ENCODE peak calls at places on chromosomes 3 and 15, in seven cellular contexts. W is Panc1, T is SK-N-SH, Q is HCT116, M is K562, V is HepG2, K is H1. A is an unnamed sample.

GRCh38 chr15:40471105-40471777 is 457 bp downstream of the CHST14 start:
- DNase-seq in W (no peak), T (no peak), Q (no peak), M (peak; percentile 94), V (no peak), K (peak; percentile 71), A (no peak)

GRCh38 chr15:101615986-101616848 is 36.0 kb downstream of the TM2D3 start:
- DNase-seq in W (no peak), T (no peak), Q (peak; percentile 56), M (peak; percentile 91), V (peak; percentile 60), K (peak; percentile 82), A (no peak)

GRCh38 chr15:56491110-56491722 is 26.3 kb upstream of the MNS1 start:
- DNase-seq in W (peak; percentile 72), T (peak; percentile 71), Q (peak; percentile 71), M (peak; percentile 59), V (peak; percentile 54), K (peak; percentile 77), A (peak; percentile 28)

GRCh38 chr3:156251424-156251823 is 131.0 kb downstream of the KCNAB1 start:
- DNase-seq in W (no peak), T (no peak), Q (no peak), M (no peak), V (no peak), K (no peak), A (no peak)

GRCh38 chr15:84400017-84400740 is 164.6 kb downstream of the GOLGA6L4 start:
- DNase-seq in W (no peak), T (no peak), Q (no peak), M (no peak), V (no peak), K (no peak), A (no peak)

GRCh38 chr3:99747915-99748314 is 69.7 kb upstream of the CMSS1 start:
- DNase-seq in W (no peak), T (no peak), Q (peak; percentile 6), M (no peak), V (no peak), K (no peak), A (no peak)

GRCh38 chr15:51108933-51109550 is 14.3 kb upstream of the TNFAIP8L3 start:
- DNase-seq in W (no peak), T (no peak), Q (no peak), M (no peak), V (no peak), K (no peak), A (no peak)

GRCh38 chr3:72666444-72666755 is 181.8 kb downstream of the SHQ1 start:
- DNase-seq in W (no peak), T (no peak), Q (no peak), M (no peak), V (no peak), K (no peak), A (no peak)

GRCh38 chr3:195209836-195210551 is 61.0 kb downstream of the XXYLT1 start:
- DNase-seq in W (no peak), T (peak; percentile 84), Q (no peak), M (no peak), V (no peak), K (peak; percentile 45), A (no peak)

GRCh38 chr15:41801850-41802455 is 25.9 kb upstream of the JMJD7 start:
- DNase-seq in W (peak; percentile 59), T (no peak), Q (no peak), M (no peak), V (no peak), K (no peak), A (no peak)

GRCh38 chr3:151558621-151559020 is 97.8 kb upstream of the IGSF10 start:
- DNase-seq in W (no peak), T (no peak), Q (no peak), M (no peak), V (no peak), K (no peak), A (no peak)

GRCh38 chr3:195817578-195818135 is 5.9 kb upstream of the MUC4 start:
- DNase-seq in W (no peak), T (no peak), Q (no peak), M (no peak), V (no peak), K (no peak), A (no peak)

GRCh38 chr3:15284121-15284889 is 48.1 kb downstream of the SH3BP5 start:
- DNase-seq in W (no peak), T (no peak), Q (no peak), M (no peak), V (no peak), K (no peak), A (no peak)

GRCh38 chr3:15280853-15281532 is 51.4 kb downstream of the SH3BP5 start:
- DNase-seq in W (no peak), T (no peak), Q (no peak), M (no peak), V (peak; percentile 21), K (no peak), A (no peak)

GRCh38 chr3:15283702-15284101 is 48.7 kb downstream of the SH3BP5 start:
- DNase-seq in W (no peak), T (no peak), Q (no peak), M (no peak), V (no peak), K (no peak), A (no peak)

GRCh38 chr3:15279671-15280402 is 52.5 kb downstream of the SH3BP5 start:
- DNase-seq in W (no peak), T (no peak), Q (no peak), M (no peak), V (no peak), K (no peak), A (no peak)

DNA sequence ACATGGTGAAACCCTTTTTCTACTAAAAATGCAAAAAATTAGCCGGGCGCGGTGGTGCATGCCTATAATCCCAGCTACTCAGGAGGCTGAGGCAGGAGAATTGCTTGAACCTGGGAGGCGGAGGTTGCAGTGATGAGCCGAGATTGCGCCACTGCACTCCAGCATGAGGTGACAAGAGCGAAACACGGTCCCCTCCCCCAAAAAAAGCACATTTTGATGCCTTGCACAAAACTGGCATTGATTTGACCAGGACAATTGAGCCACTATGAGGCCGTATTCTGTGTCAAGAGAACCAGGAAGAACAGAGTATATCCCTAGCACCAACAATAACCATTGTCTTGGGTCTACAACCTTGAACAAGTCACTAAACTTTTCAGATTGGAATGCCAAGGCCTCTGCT is 50.6 kb downstream of the SH3BP5 start:
- DNase-seq in W (no peak), T (no peak), Q (no peak), M (no peak), V (no peak), K (no peak), A (no peak)
- TF ChIP-seq SIN3A in W (no peak), T (no peak), Q (no peak), M (no peak), V (no peak), K (no peak), A (no peak)

DNA sequence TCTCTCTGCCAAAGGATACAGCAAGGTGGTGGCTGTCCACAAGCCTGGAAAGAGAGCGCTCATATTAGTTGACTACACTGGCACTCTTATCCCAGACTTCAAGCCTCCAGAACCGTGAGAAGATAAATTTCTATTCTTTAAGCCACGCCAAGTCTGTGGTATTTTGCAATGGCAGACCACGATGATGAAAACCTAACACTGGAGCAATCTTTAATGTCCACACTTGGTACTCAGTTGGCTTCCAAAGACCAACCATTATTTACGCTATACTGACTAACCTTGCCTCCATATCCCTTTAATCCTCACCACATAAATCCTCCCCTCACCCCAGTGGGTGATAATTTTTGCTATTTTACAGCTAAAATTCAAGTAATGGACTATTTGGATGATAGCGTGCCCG is 16.9 kb upstream of the LACTB start:
- DNase-seq in W (no peak), T (no peak), Q (no peak), M (no peak), V (no peak), K (no peak), A (no peak)
- TF ChIP-seq SIN3A in W (no peak), T (no peak), Q (no peak), M (no peak), V (no peak), K (no peak), A (no peak)

DNA sequence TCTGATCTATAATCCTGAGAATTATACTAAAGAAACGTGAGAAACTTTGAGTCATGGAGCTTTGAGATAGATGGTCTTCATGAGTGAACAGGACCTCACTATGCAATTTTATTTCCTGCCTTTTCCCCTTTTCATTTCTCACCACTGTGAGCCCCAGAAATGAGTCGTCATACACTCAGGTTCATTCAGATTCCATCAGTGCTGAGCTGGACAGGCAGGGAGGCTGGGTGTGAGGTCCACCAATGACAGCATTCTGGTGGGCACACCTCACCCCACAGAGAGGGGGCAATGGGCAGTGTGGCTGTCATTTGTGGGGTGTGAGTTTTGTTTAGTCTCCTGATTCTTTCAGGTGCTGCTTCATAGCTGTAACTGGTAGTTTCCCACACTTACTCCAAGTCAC is 16.9 kb downstream of the TIGIT start:
- DNase-seq in W (no peak), T (no peak), Q (no peak), M (no peak), V (no peak), K (no peak), A (no peak)
- TF ChIP-seq SIN3A in W (no peak), T (no peak), Q (no peak), M (no peak), V (no peak), K (no peak), A (no peak)

DNA sequence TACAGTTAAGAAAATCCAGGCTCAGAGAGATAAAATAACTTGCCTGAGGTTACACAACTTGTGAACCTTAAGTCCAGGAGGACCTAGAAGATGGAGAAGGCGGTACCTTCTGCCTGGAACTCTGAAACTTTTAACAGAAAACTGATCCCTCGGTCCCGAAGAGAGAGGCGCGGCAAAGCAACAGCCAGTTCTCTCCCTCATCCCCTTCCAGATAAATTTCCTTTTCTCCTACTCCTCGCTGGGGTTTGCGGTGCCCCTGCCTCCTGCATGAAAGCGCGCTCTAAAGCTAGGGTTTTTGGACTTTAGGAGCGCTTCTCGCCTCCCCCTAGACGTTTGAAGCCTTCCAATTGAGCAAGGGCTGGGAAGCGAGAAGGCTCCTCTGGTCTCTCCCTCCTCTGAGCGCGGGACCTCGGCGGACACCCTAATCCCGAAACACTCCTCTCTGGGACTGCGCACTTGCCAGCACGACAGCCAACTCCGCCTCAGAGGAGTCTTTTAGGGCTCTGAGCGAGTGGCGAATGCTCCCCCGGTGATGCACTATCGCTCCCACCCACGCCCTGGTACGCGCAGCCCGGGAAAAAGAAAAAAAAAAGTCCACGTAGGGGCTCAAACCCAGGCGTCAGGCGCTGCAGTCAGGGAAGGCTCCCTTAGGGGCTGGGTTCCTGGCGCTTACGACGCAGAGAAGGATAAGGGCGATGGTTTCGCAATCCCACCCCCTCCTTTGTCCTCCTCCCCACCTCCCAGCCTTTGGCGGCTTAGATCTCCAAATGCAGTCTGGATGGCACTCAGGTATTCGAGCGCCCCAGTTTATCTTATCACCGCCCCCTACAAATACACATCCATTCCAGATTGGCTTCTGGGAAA is 7.9 kb upstream of the EOMES start:
- DNase-seq in W (no peak), T (no peak), Q (no peak), M (no peak), V (no peak), K (peak; percentile 70), A (no peak)
- TF ChIP-seq SIN3A in W (no peak), T (no peak), Q (no peak), M (no peak), V (no peak), K (no peak), A (no peak)